ENCODE peak calls at places on chromosomes 3 and 15, in four cellular contexts. F is PC-3, A is K562, U is mammary epithelial cell. H is an unnamed sample.

GRCh38 chr15:49060710-49061483 is 14.7 kb upstream of the SECISBP2L start:
- DNase-seq in U (no peak), A (no peak), F (no peak), H (no peak)

GRCh38 chr3:54510506-54510905 is 388.2 kb downstream of the CACNA2D3 start:
- DNase-seq in A (no peak), U (no peak), F (no peak), H (no peak)

GRCh38 chr15:66834863-66835557 is 133.0 kb downstream of the SMAD6 start:
- DNase-seq in U (no peak), A (no peak), F (no peak), H (no peak)

GRCh38 chr15:74461847-74462511 is 1.0 kb upstream of the UBL7 start:
- DNase-seq in F (peak), U (no peak), A (peak), H (no peak)

GRCh38 chr3:29176501-29176900 is 104.4 kb upstream of the RBMS3 start:
- DNase-seq in U (no peak), A (no peak), F (no peak), H (no peak)

GRCh38 chr15:38854506-38854905 is 289.9 kb upstream of the RASGRP1 start:
- DNase-seq in A (no peak), U (peak), F (no peak), H (no peak)

GRCh38 chr3:127639173-127640030 is 10.4 kb downstream of the PODXL2 start:
- DNase-seq in A (no peak), F (peak), U (peak), H (no peak)

GRCh38 chr15:67174864-67175573 is 79.4 kb downstream of the AAGAB start:
- DNase-seq in F (peak), A (no peak), U (peak), H (peak)

GRCh38 chr15:60471314-60471713 is 7.6 kb downstream of the ICE2 start:
- DNase-seq in F (no peak), A (no peak), U (peak), H (no peak)

DNA sequence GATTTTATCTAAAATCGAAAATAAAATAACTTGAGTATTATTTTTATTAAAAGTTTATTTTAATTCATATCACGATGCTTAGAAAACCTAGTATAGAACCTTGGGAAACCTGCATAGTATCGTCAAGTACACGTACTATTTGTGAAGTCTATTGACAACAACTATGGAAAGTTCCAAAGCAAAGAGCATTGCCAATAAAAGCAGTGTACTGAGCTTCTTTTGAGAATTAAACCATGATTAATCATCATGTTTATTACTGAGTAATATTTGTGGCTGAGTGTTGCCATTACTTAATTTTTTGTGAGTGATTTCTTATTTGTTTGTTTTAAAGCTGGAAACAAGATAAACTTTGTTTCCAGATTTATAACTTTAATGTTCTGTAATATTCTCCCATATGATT is 674.1 kb downstream of the CADM2 start:
- DNase-seq in F (peak), U (no peak), A (no peak), H (no peak)
- H3K4me2 ChIP-seq in F (no peak), U (no peak), A (no peak), H (no peak)

GRCh38 chr3:123021388-123021787 is 6.2 kb downstream of the SEMA5B start:
- DNase-seq in F (no peak), A (no peak), U (no peak), H (no peak)

GRCh38 chr3:123026551-123027291 is 842 bp downstream of the SEMA5B start:
- DNase-seq in A (no peak), U (peak), F (no peak), H (no peak)

GRCh38 chr3:123021986-123022510 is 5.5 kb downstream of the SEMA5B start:
- DNase-seq in F (no peak), U (no peak), A (no peak), H (no peak)

GRCh38 chr3:123025642-123026521 is 1.7 kb downstream of the SEMA5B start:
- DNase-seq in F (no peak), A (no peak), U (no peak), H (no peak)

GRCh38 chr3:123024056-123024455 is 3.5 kb downstream of the SEMA5B start:
- DNase-seq in F (no peak), U (no peak), A (no peak), H (no peak)
- TF ChIP-seq EZH2 in F (no peak), U (no peak), A (no peak), H (no peak)

DNA sequence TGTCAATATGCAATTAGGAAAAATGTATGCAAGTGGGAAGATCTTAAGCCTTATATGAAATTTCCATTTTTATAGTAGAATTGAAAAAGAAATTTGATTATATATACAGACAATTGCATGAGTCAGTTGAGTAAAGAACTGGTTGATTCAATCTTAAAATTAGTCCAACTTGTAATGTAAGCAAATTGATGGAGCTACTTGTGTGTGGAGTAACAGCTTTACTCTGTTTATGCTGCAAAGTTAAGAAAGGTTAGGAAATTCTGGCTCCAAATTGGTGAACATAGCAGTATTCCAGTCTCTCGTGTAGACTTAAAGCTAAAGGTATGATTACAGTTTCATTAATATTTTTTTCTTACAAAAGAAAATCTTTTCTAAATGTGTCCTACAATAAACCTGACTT is 4.0 kb downstream of the TNFSF10 start:
- DNase-seq in F (no peak), A (no peak), U (no peak), H (no peak)
- H3K4me3 ChIP-seq in F (no peak), A (no peak), U (no peak), H (no peak)

GRCh38 chr15:31412824-31413223 is 86.2 kb downstream of the KLF13 start:
- DNase-seq in U (peak), A (no peak), F (no peak), H (no peak)
- H3K4me2 ChIP-seq in U (peak), A (no peak), F (no peak), H (peak)

H was measured in keratinocyte.